ENCODE peak calls at places on chromosomes 13 and 19, in seven cellular contexts. Y, Z, J, I, N, R and C are unnamed samples. For H3F3A and H4K20me1, the result is how much of the 10 kb centered on the place peaks cover.

GRCh38 chr13:46295531-46296464 is 84.1 kb downstream of the LRRC63 start:
- DNase-seq in Y (no peak), Z (peak), J (no peak), I (peak), N (no peak), R (no peak), C (no peak)

GRCh38 chr19:15187026-15188007 is 13.5 kb downstream of the NOTCH3 start:
- DNase-seq in Y (peak), Z (peak), J (no peak), I (peak), N (peak), R (no peak), C (no peak)

GRCh38 chr13:76239031-76239680 is 603.0 kb downstream of the LMO7 start:
- DNase-seq in Y (no peak), Z (no peak), J (no peak), I (no peak), N (no peak), R (no peak), C (no peak)

GRCh38 chr19:12991296-12991695 is 4.0 kb upstream of the NFIX start:
- DNase-seq in Y (no peak), Z (no peak), J (no peak), I (no peak), N (no peak), R (no peak), C (no peak)

GRCh38 chr13:99860736-99861135 is 110.8 kb downstream of the ZIC5 start:
- DNase-seq in Y (no peak), Z (no peak), J (peak), I (no peak), N (no peak), R (no peak), C (no peak)

GRCh38 chr13:33615436-33615835 is 202.5 kb upstream of the RFC3 start:
- DNase-seq in Y (peak), Z (no peak), J (no peak), I (no peak), N (no peak), R (no peak), C (no peak)

GRCh38 chr19:28999733-29000433 is 213.1 kb downstream of the UQCRFS1 start:
- DNase-seq in Y (no peak), Z (no peak), J (no peak), I (no peak), N (no peak), R (no peak), C (no peak)

GRCh38 chr13:107650081-107650701 is 565.1 kb downstream of the LIG4 start:
- DNase-seq in Y (peak), Z (peak), J (peak), I (peak), N (peak), R (peak), C (no peak)

GRCh38 chr13:31090921-31091624 is 70.6 kb downstream of the HSPH1 start:
- DNase-seq in Y (no peak), Z (no peak), J (no peak), I (no peak), N (no peak), R (no peak), C (no peak)

GRCh38 chr19:46481187-46481586 is 9.8 kb upstream of the PNMA8A start:
- DNase-seq in Y (no peak), Z (peak), J (no peak), I (no peak), N (no peak), R (no peak), C (no peak)

GRCh38 chr13:111903143-111903542 is 163.8 kb upstream of the SOX1 start:
- DNase-seq in Y (no peak), Z (no peak), J (no peak), I (no peak), N (no peak), R (no peak), C (no peak)

GRCh38 chr19:14478113-14478545 is 3.0 kb upstream of the PTGER1 start:
- DNase-seq in Y (peak), Z (no peak), J (no peak), I (no peak), N (no peak), R (no peak), C (no peak)

GRCh38 chr13:51785592-51786424 is 18.2 kb downstream of the DHRS12 start:
- DNase-seq in Y (peak), Z (peak), J (peak), I (no peak), N (no peak), R (no peak), C (no peak)

GRCh38 chr19:38792250-38793111 is 3.5 kb downstream of the LGALS7B start:
- DNase-seq in Y (no peak), Z (peak), J (no peak), I (no peak), N (peak), R (no peak), C (no peak)

GRCh38 chr19:29687244-29687896 is 22.1 kb downstream of the PLEKHF1 start:
- DNase-seq in Y (no peak), Z (peak), J (no peak), I (peak), N (no peak), R (no peak), C (peak)

GRCh38 chr13:97749174-97749573 is 204.3 kb upstream of the IPO5 start:
- DNase-seq in Y (no peak), Z (peak), J (no peak), I (peak), N (peak), R (no peak), C (peak)

GRCh38 chr19:35349614-35350521 is 2.2 kb downstream of the FFAR1 start:
- DNase-seq in Y (no peak), Z (no peak), J (no peak), I (no peak), N (no peak), R (no peak), C (no peak)

GRCh38 chr19:41910240-41910991 is 17.8 kb downstream of the ERFL start:
- DNase-seq in Y (no peak), Z (no peak), J (no peak), I (no peak), N (no peak), R (no peak), C (no peak)

GRCh38 chr19:42250666-42251531 is 4.0 kb downstream of the ERF start:
- DNase-seq in Y (peak), Z (peak), J (no peak), I (no peak), N (no peak), R (peak), C (no peak)

GRCh38 chr13:99227331-99227900 is 26.8 kb downstream of the UBAC2 start:
- DNase-seq in Y (no peak), Z (no peak), J (no peak), I (no peak), N (no peak), R (no peak), C (peak)

GRCh38 chr19:5434970-5435641 is 20.1 kb upstream of the ZNRF4 start:
- DNase-seq in Y (no peak), Z (peak), J (no peak), I (peak), N (no peak), R (no peak), C (no peak)

GRCh38 chr13:110114351-110114750 is 192.6 kb downstream of the COL4A1 start:
- DNase-seq in Y (no peak), Z (peak), J (no peak), I (peak), N (no peak), R (no peak), C (peak)

GRCh38 chr13:78601124-78601885 is 2.0 kb downstream of the POU4F1 start:
- DNase-seq in Y (peak), Z (peak), J (peak), I (no peak), N (peak), R (no peak), C (no peak)

GRCh38 chr19:14127929-14128509 is 8.4 kb downstream of the ASF1B start:
- DNase-seq in Y (no peak), Z (no peak), J (no peak), I (no peak), N (no peak), R (peak), C (no peak)

GRCh38 chr13:53260594-53260993 is 232.0 kb downstream of the OLFM4 start:
- DNase-seq in Y (no peak), Z (no peak), J (no peak), I (no peak), N (no peak), R (no peak), C (no peak)

GRCh38 chr19:14494910-14495677 is 833 bp downstream of the GIPC1 start:
- DNase-seq in Y (peak), Z (peak), J (no peak), I (peak), N (no peak), R (no peak), C (peak)

GRCh38 chr13:41352935-41353801 is 42.1 kb downstream of the NAA16 start:
- DNase-seq in Y (peak), Z (peak), J (peak), I (peak), N (peak), R (peak), C (peak)

GRCh38 chr13:75656590-75656989 is 20.5 kb downstream of the LMO7 start:
- DNase-seq in Y (no peak), Z (peak), J (no peak), I (no peak), N (no peak), R (no peak), C (no peak)

GRCh38 chr19:19149402-19149801 is 11.1 kb upstream of the TMEM161A start:
- DNase-seq in Y (no peak), Z (no peak), J (no peak), I (no peak), N (no peak), R (no peak), C (no peak)
- H3F3A ChIP-seq in Y (under half), Z (under half), J (under half), I (under half), N (under half), R (under half), C (under half)

GRCh38 chr19:53519431-53519830 is 18.5 kb upstream of the ZNF331 start:
- DNase-seq in Y (no peak), Z (peak), J (no peak), I (no peak), N (no peak), R (no peak), C (no peak)
- H3K27ac ChIP-seq in Y (no peak), Z (no peak), J (no peak), I (no peak), N (no peak), R (no peak), C (no peak)

GRCh38 chr19:33384983-33385382 is 11.5 kb downstream of the CEBPG start:
- DNase-seq in Y (no peak), Z (no peak), J (no peak), I (no peak), N (no peak), R (no peak), C (no peak)
- H4K20me1 ChIP-seq in Y (half or more), Z (under half), J (half or more), I (under half), N (half or more), R (under half), C (half or more)

GRCh38 chr19:391726-392374 is 17.1 kb downstream of the C2CD4C start:
- DNase-seq in Y (no peak), Z (no peak), J (no peak), I (no peak), N (no peak), R (no peak), C (no peak)
- H3F3A ChIP-seq in Y (under half), Z (under half), J (under half), I (under half), N (under half), R (under half), C (under half)

DNA sequence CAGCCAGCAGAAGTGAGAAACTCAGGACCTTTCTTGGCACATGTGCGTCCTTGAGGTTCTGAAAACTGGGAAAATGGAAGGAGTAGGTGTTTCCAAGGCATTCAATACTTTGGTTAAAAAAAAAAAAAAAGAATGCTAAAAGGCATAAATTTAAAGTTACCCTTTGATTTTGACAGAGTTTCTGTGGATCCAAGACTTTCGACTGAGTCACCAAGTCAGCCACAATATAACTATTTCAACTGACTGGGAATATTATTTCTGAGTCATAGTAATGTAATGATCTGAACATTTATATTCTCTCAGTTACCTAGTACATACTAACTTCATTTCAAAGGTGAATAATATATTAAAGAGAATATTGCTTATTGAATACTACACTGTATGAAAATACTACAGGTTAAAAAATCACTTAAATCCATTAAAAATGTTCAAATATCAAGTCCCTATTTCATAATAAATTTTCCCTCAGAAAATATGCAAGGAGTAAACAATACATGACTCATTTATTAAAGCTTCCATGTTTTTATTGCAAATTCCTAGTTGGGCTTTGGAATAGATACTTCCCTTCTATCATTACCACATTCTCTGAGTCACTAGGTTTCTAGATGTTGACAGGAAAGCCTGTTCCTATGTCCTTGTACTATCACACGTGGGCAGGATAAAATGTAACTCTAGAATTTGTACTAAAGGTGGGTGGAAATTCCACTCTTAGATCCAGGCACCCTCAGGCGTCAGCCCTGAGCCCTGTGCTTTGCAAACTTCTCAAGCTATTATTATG is 2.3 kb upstream of the ITGBL1 start:
- DNase-seq in Y (no peak), Z (peak), J (no peak), I (peak), N (no peak), R (no peak), C (peak)
- H3K27ac ChIP-seq in Y (peak), Z (peak), J (no peak), I (peak), N (no peak), R (no peak), C (peak)

DNA sequence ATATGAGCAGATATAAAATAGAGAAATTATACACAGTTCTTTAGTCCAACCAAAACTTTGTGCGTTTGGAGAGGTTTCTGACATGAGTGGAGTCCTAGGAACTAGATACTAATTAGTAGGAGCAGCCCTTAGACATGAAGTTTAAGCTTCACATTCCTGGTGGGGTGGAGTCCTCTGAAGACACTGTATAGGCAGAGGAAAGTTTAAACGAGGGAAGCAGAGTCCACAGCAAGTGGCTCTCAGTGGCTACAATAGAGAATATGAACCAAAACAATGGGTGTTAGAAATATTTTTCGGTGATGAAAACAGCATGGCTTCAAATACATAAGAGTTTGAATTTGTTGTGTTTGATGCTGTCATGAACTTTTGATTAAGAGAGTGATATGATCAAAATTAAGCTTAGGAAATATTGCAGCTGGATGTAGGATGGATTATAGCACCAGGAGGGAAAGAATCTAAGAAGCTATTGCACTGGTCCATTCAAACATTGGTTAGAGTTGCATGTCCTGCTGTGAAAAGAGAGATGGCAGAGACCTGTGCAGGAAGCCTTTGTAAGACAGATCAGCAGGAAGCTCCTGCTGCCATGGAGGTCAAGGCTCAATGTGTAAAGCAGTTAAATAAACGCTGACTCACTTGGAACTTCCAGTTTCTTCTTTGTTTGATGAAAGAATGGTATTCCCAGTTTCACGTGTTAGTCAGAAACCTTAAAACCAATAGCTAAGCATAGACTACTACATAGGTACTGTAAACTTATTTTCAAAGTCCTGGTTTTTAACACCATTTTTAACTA is 175.2 kb downstream of the TDRD3 start:
- DNase-seq in Y (no peak), Z (peak), J (peak), I (peak), N (peak), R (no peak), C (peak)
- H4K20me1 ChIP-seq in Y (under half), Z (under half), J (under half), I (under half), N (under half), R (under half), C (under half)

GRCh38 chr19:16584825-16585801 is 12.9 kb upstream of the SLC35E1 start:
- DNase-seq in Y (no peak), Z (peak), J (no peak), I (no peak), N (peak), R (peak), C (no peak)
- H3F3A ChIP-seq in Y (under half), Z (under half), J (under half), I (under half), N (under half), R (half or more), C (under half)